ENCODE peak calls at places on chromosomes 6 and 20, in six cellular contexts. One of them, this sample, is unnamed. For H3K9me3, the result is how much of the 10 kb centered on the place peaks cover.

GRCh38 chr20:36439040-36439730 is 102.1 kb upstream of the MYL9 start:
- DNase-seq in lower lobe of right lung: peak
- DNase-seq in HCT116: peak
- DNase-seq in fibroblast of lung: peak
- DNase-seq in CD8-positive, alpha-beta T cell: peak
- DNase-seq in left lung: peak
- DNase-seq in this sample: peak

GRCh38 chr20:50144362-50144761 is 9.2 kb downstream of the PEDS1 start:
- DNase-seq in lower lobe of right lung: no peak
- DNase-seq in HCT116: no peak
- DNase-seq in fibroblast of lung: peak
- DNase-seq in CD8-positive, alpha-beta T cell: no peak
- DNase-seq in left lung: no peak
- DNase-seq in this sample: no peak

GRCh38 chr6:52552278-52552643 is 24.6 kb downstream of the TRAM2 start:
- DNase-seq in lower lobe of right lung: no peak
- DNase-seq in HCT116: no peak
- DNase-seq in fibroblast of lung: no peak
- DNase-seq in CD8-positive, alpha-beta T cell: no peak
- DNase-seq in left lung: no peak
- DNase-seq in this sample: no peak

GRCh38 chr20:11274137-11274536 is 600.3 kb upstream of the JAG1 start:
- DNase-seq in lower lobe of right lung: no peak
- DNase-seq in HCT116: peak
- DNase-seq in fibroblast of lung: peak
- DNase-seq in CD8-positive, alpha-beta T cell: no peak
- DNase-seq in left lung: no peak
- DNase-seq in this sample: no peak

GRCh38 chr20:9093203-9093962 is 24.5 kb downstream of the PLCB4 start:
- DNase-seq in lower lobe of right lung: no peak
- DNase-seq in HCT116: no peak
- DNase-seq in fibroblast of lung: peak
- DNase-seq in CD8-positive, alpha-beta T cell: no peak
- DNase-seq in left lung: no peak
- DNase-seq in this sample: no peak

GRCh38 chr20:8223096-8223870 is 91.2 kb downstream of the PLCB1 start:
- DNase-seq in lower lobe of right lung: no peak
- DNase-seq in HCT116: no peak
- DNase-seq in fibroblast of lung: peak
- DNase-seq in CD8-positive, alpha-beta T cell: no peak
- DNase-seq in left lung: no peak
- DNase-seq in this sample: no peak

GRCh38 chr6:38370653-38371311 is 268.9 kb downstream of the BTBD9 start:
- DNase-seq in lower lobe of right lung: no peak
- DNase-seq in HCT116: no peak
- DNase-seq in fibroblast of lung: no peak
- DNase-seq in CD8-positive, alpha-beta T cell: no peak
- DNase-seq in left lung: no peak
- DNase-seq in this sample: no peak

GRCh38 chr6:152270301-152270925 is 366.7 kb downstream of the SYNE1 start:
- DNase-seq in lower lobe of right lung: no peak
- DNase-seq in HCT116: no peak
- DNase-seq in fibroblast of lung: peak
- DNase-seq in CD8-positive, alpha-beta T cell: no peak
- DNase-seq in left lung: no peak
- DNase-seq in this sample: no peak

GRCh38 chr6:85537055-85537494 is 56.6 kb downstream of the SNX14 start:
- DNase-seq in lower lobe of right lung: no peak
- DNase-seq in HCT116: no peak
- DNase-seq in fibroblast of lung: no peak
- DNase-seq in CD8-positive, alpha-beta T cell: no peak
- DNase-seq in left lung: no peak
- DNase-seq in this sample: no peak
- TF ChIP-seq CTCF in lower lobe of right lung: peak
- TF ChIP-seq CTCF in HCT116: peak
- TF ChIP-seq CTCF in fibroblast of lung: no peak
- TF ChIP-seq CTCF in CD8-positive, alpha-beta T cell: peak
- TF ChIP-seq CTCF in left lung: peak
- TF ChIP-seq CTCF in this sample: peak

GRCh38 chr6:137211910-137212309 is 7.3 kb downstream of the IFNGR1 start:
- DNase-seq in lower lobe of right lung: no peak
- DNase-seq in HCT116: no peak
- DNase-seq in fibroblast of lung: no peak
- DNase-seq in CD8-positive, alpha-beta T cell: no peak
- DNase-seq in left lung: no peak
- DNase-seq in this sample: no peak

GRCh38 chr6:137203256-137203655 is 15.9 kb downstream of the IFNGR1 start:
- DNase-seq in lower lobe of right lung: no peak
- DNase-seq in HCT116: no peak
- DNase-seq in fibroblast of lung: no peak
- DNase-seq in CD8-positive, alpha-beta T cell: no peak
- DNase-seq in left lung: no peak
- DNase-seq in this sample: no peak

GRCh38 chr6:137210903-137211302 is 8.3 kb downstream of the IFNGR1 start:
- DNase-seq in lower lobe of right lung: no peak
- DNase-seq in HCT116: no peak
- DNase-seq in fibroblast of lung: peak
- DNase-seq in CD8-positive, alpha-beta T cell: no peak
- DNase-seq in left lung: no peak
- DNase-seq in this sample: no peak

GRCh38 chr6:137206562-137206961 is 12.6 kb downstream of the IFNGR1 start:
- DNase-seq in lower lobe of right lung: no peak
- DNase-seq in HCT116: no peak
- DNase-seq in fibroblast of lung: no peak
- DNase-seq in CD8-positive, alpha-beta T cell: no peak
- DNase-seq in left lung: no peak
- DNase-seq in this sample: no peak

GRCh38 chr6:137208279-137208678 is 10.9 kb downstream of the IFNGR1 start:
- DNase-seq in lower lobe of right lung: no peak
- DNase-seq in HCT116: no peak
- DNase-seq in fibroblast of lung: no peak
- DNase-seq in CD8-positive, alpha-beta T cell: no peak
- DNase-seq in left lung: no peak
- DNase-seq in this sample: no peak
- H3K9me3 ChIP-seq in lower lobe of right lung: under half
- H3K9me3 ChIP-seq in HCT116: under half
- H3K9me3 ChIP-seq in fibroblast of lung: under half
- H3K9me3 ChIP-seq in CD8-positive, alpha-beta T cell: under half
- H3K9me3 ChIP-seq in left lung: under half
- H3K9me3 ChIP-seq in this sample: under half

GRCh38 chr6:17197607-17198006 is 83.6 kb upstream of the RBM24 start:
- DNase-seq in lower lobe of right lung: no peak
- DNase-seq in HCT116: no peak
- DNase-seq in fibroblast of lung: no peak
- DNase-seq in CD8-positive, alpha-beta T cell: no peak
- DNase-seq in left lung: no peak
- DNase-seq in this sample: no peak

GRCh38 chr6:17202526-17202925 is 78.6 kb upstream of the RBM24 start:
- DNase-seq in lower lobe of right lung: no peak
- DNase-seq in HCT116: no peak
- DNase-seq in fibroblast of lung: no peak
- DNase-seq in CD8-positive, alpha-beta T cell: no peak
- DNase-seq in left lung: no peak
- DNase-seq in this sample: no peak

GRCh38 chr6:17204548-17204947 is 76.6 kb upstream of the RBM24 start:
- DNase-seq in lower lobe of right lung: no peak
- DNase-seq in HCT116: no peak
- DNase-seq in fibroblast of lung: no peak
- DNase-seq in CD8-positive, alpha-beta T cell: no peak
- DNase-seq in left lung: no peak
- DNase-seq in this sample: no peak

GRCh38 chr6:17200395-17200794 is 80.8 kb upstream of the RBM24 start:
- DNase-seq in lower lobe of right lung: no peak
- DNase-seq in HCT116: no peak
- DNase-seq in fibroblast of lung: no peak
- DNase-seq in CD8-positive, alpha-beta T cell: no peak
- DNase-seq in left lung: no peak
- DNase-seq in this sample: no peak
- TF ChIP-seq CTCF in lower lobe of right lung: no peak
- TF ChIP-seq CTCF in HCT116: peak
- TF ChIP-seq CTCF in fibroblast of lung: no peak
- TF ChIP-seq CTCF in CD8-positive, alpha-beta T cell: no peak
- TF ChIP-seq CTCF in left lung: no peak
- TF ChIP-seq CTCF in this sample: no peak

GRCh38 chr20:15378151-15378550 is 1040.7 kb upstream of the FLRT3 start:
- DNase-seq in lower lobe of right lung: no peak
- DNase-seq in HCT116: no peak
- DNase-seq in fibroblast of lung: no peak
- DNase-seq in CD8-positive, alpha-beta T cell: no peak
- DNase-seq in left lung: no peak
- DNase-seq in this sample: no peak
- H3K9me3 ChIP-seq in lower lobe of right lung: under half
- H3K9me3 ChIP-seq in HCT116: under half
- H3K9me3 ChIP-seq in fibroblast of lung: under half
- H3K9me3 ChIP-seq in CD8-positive, alpha-beta T cell: under half
- H3K9me3 ChIP-seq in left lung: under half
- H3K9me3 ChIP-seq in this sample: under half

GRCh38 chr6:144284753-144285547 is at the start of gene UTRN:
- DNase-seq in lower lobe of right lung: peak
- DNase-seq in HCT116: no peak
- DNase-seq in fibroblast of lung: peak
- DNase-seq in CD8-positive, alpha-beta T cell: peak
- DNase-seq in left lung: peak
- DNase-seq in this sample: peak
- TF ChIP-seq CTCF in lower lobe of right lung: no peak
- TF ChIP-seq CTCF in HCT116: no peak
- TF ChIP-seq CTCF in fibroblast of lung: no peak
- TF ChIP-seq CTCF in CD8-positive, alpha-beta T cell: no peak
- TF ChIP-seq CTCF in left lung: no peak
- TF ChIP-seq CTCF in this sample: no peak

GRCh38 chr20:327041-327945 is 1.9 kb downstream of the SOX12 start:
- DNase-seq in lower lobe of right lung: peak
- DNase-seq in HCT116: peak
- DNase-seq in fibroblast of lung: peak
- DNase-seq in CD8-positive, alpha-beta T cell: peak
- DNase-seq in left lung: peak
- DNase-seq in this sample: peak
- H3K9me3 ChIP-seq in lower lobe of right lung: under half
- H3K9me3 ChIP-seq in HCT116: under half
- H3K9me3 ChIP-seq in fibroblast of lung: under half
- H3K9me3 ChIP-seq in CD8-positive, alpha-beta T cell: under half
- H3K9me3 ChIP-seq in left lung: under half
- H3K9me3 ChIP-seq in this sample: under half

GRCh38 chr6:118639054-118639964 is 12.1 kb downstream of the CEP85L start:
- DNase-seq in lower lobe of right lung: no peak
- DNase-seq in HCT116: no peak
- DNase-seq in fibroblast of lung: no peak
- DNase-seq in CD8-positive, alpha-beta T cell: no peak
- DNase-seq in left lung: no peak
- DNase-seq in this sample: no peak

GRCh38 chr6:118644007-118644406 is 7.4 kb downstream of the CEP85L start:
- DNase-seq in lower lobe of right lung: no peak
- DNase-seq in HCT116: no peak
- DNase-seq in fibroblast of lung: peak
- DNase-seq in CD8-positive, alpha-beta T cell: no peak
- DNase-seq in left lung: no peak
- DNase-seq in this sample: no peak

GRCh38 chr6:118638288-118638687 is 13.1 kb downstream of the CEP85L start:
- DNase-seq in lower lobe of right lung: no peak
- DNase-seq in HCT116: no peak
- DNase-seq in fibroblast of lung: no peak
- DNase-seq in CD8-positive, alpha-beta T cell: no peak
- DNase-seq in left lung: no peak
- DNase-seq in this sample: no peak

GRCh38 chr6:118645395-118645794 is 6.0 kb downstream of the CEP85L start:
- DNase-seq in lower lobe of right lung: no peak
- DNase-seq in HCT116: no peak
- DNase-seq in fibroblast of lung: no peak
- DNase-seq in CD8-positive, alpha-beta T cell: no peak
- DNase-seq in left lung: no peak
- DNase-seq in this sample: no peak

DNA sequence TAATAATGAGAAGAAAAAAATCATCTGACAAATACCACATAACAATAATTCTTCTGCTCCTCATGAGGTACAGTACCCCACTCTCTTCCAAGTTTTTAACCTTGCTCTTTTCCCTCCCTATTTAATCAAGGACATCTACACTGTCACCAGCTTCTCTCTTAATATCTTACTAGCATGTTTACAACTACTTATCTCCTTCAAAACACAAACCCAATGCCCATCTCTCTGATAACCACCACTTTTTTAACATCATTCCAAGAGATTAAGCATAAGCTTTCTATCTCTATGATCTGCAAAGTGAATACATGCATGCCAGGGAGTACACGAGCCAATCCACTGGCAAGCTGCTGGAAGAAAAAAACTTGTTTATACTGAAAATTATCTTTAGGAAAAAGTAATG is 10.3 kb downstream of the CEP85L start:
- DNase-seq in lower lobe of right lung: no peak
- DNase-seq in HCT116: no peak
- DNase-seq in fibroblast of lung: no peak
- DNase-seq in CD8-positive, alpha-beta T cell: no peak
- DNase-seq in left lung: no peak
- DNase-seq in this sample: no peak
- TF ChIP-seq CTCF in lower lobe of right lung: no peak
- TF ChIP-seq CTCF in HCT116: no peak
- TF ChIP-seq CTCF in fibroblast of lung: no peak
- TF ChIP-seq CTCF in CD8-positive, alpha-beta T cell: no peak
- TF ChIP-seq CTCF in left lung: no peak
- TF ChIP-seq CTCF in this sample: no peak

DNA sequence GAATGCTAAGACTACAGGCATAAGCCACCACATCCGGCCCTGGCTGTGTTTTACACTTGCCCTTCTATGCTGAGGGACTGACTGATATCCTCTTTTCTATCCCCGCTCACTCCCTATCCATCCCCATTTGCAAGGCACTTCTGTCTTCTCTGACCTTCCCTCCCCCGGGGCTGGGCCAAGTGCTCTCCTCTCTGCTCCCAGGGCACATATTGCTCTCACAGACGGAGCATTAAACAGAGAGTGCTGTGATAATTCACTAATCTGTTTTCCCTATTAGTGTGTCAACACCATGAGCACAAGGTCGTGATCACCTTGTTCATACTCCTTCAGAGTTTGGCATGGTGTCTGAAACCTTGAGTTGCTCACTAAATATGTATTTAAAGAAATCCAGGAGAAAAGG is 9.0 kb upstream of the SLC2A12 start:
- DNase-seq in lower lobe of right lung: no peak
- DNase-seq in HCT116: no peak
- DNase-seq in fibroblast of lung: no peak
- DNase-seq in CD8-positive, alpha-beta T cell: no peak
- DNase-seq in left lung: no peak
- DNase-seq in this sample: no peak
- H3K9me3 ChIP-seq in lower lobe of right lung: under half
- H3K9me3 ChIP-seq in HCT116: under half
- H3K9me3 ChIP-seq in fibroblast of lung: under half
- H3K9me3 ChIP-seq in CD8-positive, alpha-beta T cell: under half
- H3K9me3 ChIP-seq in left lung: under half
- H3K9me3 ChIP-seq in this sample: under half

DNA sequence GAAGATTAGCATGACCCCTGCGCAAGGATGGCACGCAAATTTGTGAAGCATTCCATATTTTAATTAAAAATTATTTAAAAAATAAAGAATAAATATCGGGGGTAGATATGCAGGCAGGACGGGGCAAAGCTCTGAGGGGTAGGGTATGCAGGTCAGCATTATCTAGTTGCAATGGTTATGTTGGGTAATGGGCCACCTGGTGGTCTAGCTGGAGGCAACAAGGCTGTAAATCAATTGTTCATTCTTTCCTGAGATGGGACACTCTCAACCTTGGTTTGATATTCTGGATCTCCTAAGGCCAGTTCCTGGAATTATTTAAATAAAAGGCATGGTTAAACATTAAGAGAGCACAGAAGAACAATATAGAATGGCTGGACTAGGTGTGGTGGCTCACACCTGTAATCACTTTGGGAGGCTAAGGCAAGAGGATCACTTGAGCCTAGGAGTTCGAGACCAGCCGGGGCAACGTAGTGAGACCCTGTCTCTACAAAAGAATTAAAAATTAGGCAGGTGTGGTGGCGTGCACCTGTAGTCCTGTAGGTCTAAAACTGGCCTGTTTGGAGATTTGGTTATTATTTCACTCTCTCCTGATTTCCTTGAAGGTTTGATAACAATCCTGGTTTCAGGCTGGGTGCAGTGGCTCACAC is 15.5 kb downstream of the SRSF6 start:
- DNase-seq in lower lobe of right lung: no peak
- DNase-seq in HCT116: no peak
- DNase-seq in fibroblast of lung: no peak
- DNase-seq in CD8-positive, alpha-beta T cell: no peak
- DNase-seq in left lung: no peak
- DNase-seq in this sample: no peak
- TF ChIP-seq CTCF in lower lobe of right lung: no peak
- TF ChIP-seq CTCF in HCT116: no peak
- TF ChIP-seq CTCF in fibroblast of lung: no peak
- TF ChIP-seq CTCF in CD8-positive, alpha-beta T cell: no peak
- TF ChIP-seq CTCF in left lung: no peak
- TF ChIP-seq CTCF in this sample: no peak